ENCODE peak calls at places on chromosome 3, in five cellular contexts. G is smooth muscle cell of the brain vasculature, Y is heart left ventricle, L is ecto neural progenitor cell, N is mucosa of gallbladder. R is an unnamed sample.

GRCh38 chr3:78812166-78812565 is 955.6 kb downstream of the ROBO1 start:
- DNase-seq in L (no peak), N (no peak), G (no peak), Y (no peak), R (no peak)

GRCh38 chr3:171155122-171155700 is 128.7 kb upstream of the SLC2A2 start:
- DNase-seq in Y (no peak), G (no peak), L (no peak), N (peak), R (no peak)

GRCh38 chr3:174431717-174432116 is 427.4 kb upstream of the NAALADL2 start:
- DNase-seq in N (no peak), L (no peak), G (no peak), Y (no peak), R (no peak)

GRCh38 chr3:16741103-16741758 is 136.0 kb upstream of the DAZL start:
- DNase-seq in N (no peak), G (peak), L (no peak), Y (no peak), R (no peak)

GRCh38 chr3:29227307-29227706 is 53.6 kb upstream of the RBMS3 start:
- DNase-seq in Y (no peak), L (no peak), G (no peak), N (no peak), R (no peak)

GRCh38 chr3:107116251-107116650 is 261.0 kb upstream of the CCDC54 start:
- DNase-seq in N (no peak), L (no peak), G (no peak), Y (no peak), R (no peak)

GRCh38 chr3:187293977-187294376 is 2.4 kb upstream of the MASP1 start:
- DNase-seq in L (no peak), N (no peak), G (no peak), Y (no peak), R (no peak)

GRCh38 chr3:22121068-22121706 is 370.2 kb upstream of the ZNF385D start:
- DNase-seq in N (peak), L (no peak), Y (no peak), G (no peak), R (no peak)